ENCODE peak calls at places on chromosome 7, in six cellular contexts. P, I, Q, Y, K and N are unnamed samples.

GRCh38 chr7:26156454-26157365 is 4.7 kb downstream of the NFE2L3 start:
- DNase-seq in P (no peak), I (peak; percentile 11), Q (no peak), Y (no peak), K (no peak), N (no peak)

GRCh38 chr7:18019562-18019961 is 8.1 kb downstream of the PRPS1L1 start:
- DNase-seq in P (no peak), I (peak; percentile 11), Q (no peak), Y (no peak), K (no peak), N (no peak)

GRCh38 chr7:104803931-104804330 is 210.1 kb upstream of the KMT2E start:
- DNase-seq in P (no peak), I (no peak), Q (no peak), Y (no peak), K (no peak), N (no peak)

GRCh38 chr7:121195859-121196588 is 132.8 kb upstream of the WNT16 start:
- DNase-seq in P (no peak), I (no peak), Q (no peak), Y (no peak), K (no peak), N (no peak)

GRCh38 chr7:110898516-110898915 is 192.4 kb upstream of the LRRN3 start:
- DNase-seq in P (no peak), I (no peak), Q (no peak), Y (no peak), K (no peak), N (no peak)

GRCh38 chr7:31948041-31948440 is 122.2 kb downstream of the PDE1C start:
- DNase-seq in P (no peak), I (peak; percentile 79), Q (no peak), Y (no peak), K (no peak), N (no peak)

GRCh38 chr7:31059551-31059950 is 7.4 kb downstream of the ADCYAP1R1 start:
- DNase-seq in P (no peak), I (no peak), Q (peak; percentile 68), Y (no peak), K (no peak), N (no peak)

GRCh38 chr7:100894860-100895700 is 608 bp downstream of the ACHE start:
- DNase-seq in P (no peak), I (no peak), Q (peak; percentile 76), Y (peak; percentile 52), K (no peak), N (peak; percentile 66)

GRCh38 chr7:37344886-37345579 is 103.6 kb downstream of the ELMO1 start:
- DNase-seq in P (no peak), I (no peak), Q (no peak), Y (no peak), K (no peak), N (no peak)

GRCh38 chr7:57176928-57177635 is 44.8 kb upstream of the ZNF479 start:
- DNase-seq in P (no peak), I (no peak), Q (no peak), Y (no peak), K (no peak), N (no peak)

GRCh38 chr7:92925876-92926696 is 89.7 kb upstream of the CDK6 start:
- DNase-seq in P (no peak), I (no peak), Q (no peak), Y (no peak), K (no peak), N (no peak)

GRCh38 chr7:64180989-64181388 is 26.0 kb upstream of the ZNF735 start:
- DNase-seq in P (no peak), I (no peak), Q (no peak), Y (no peak), K (no peak), N (no peak)

GRCh38 chr7:133081119-133081604 is 728 bp downstream of the CHCHD3 start:
- DNase-seq in P (no peak), I (peak; percentile 15), Q (no peak), Y (no peak), K (no peak), N (no peak)

GRCh38 chr7:99324966-99325596 is 617 bp upstream of the ARPC1A start:
- DNase-seq in P (no peak), I (no peak), Q (no peak), Y (no peak), K (no peak), N (no peak)

GRCh38 chr7:120837599-120837998 is 20.3 kb downstream of the TSPAN12 start:
- DNase-seq in P (no peak), I (no peak), Q (no peak), Y (no peak), K (no peak), N (no peak)

GRCh38 chr7:132387596-132387995 is 188.7 kb downstream of the PLXNA4 start:
- DNase-seq in P (no peak), I (no peak), Q (no peak), Y (no peak), K (no peak), N (no peak)

GRCh38 chr7:77182261-77182660 is 17.4 kb downstream of the FGL2 start:
- DNase-seq in P (no peak), I (no peak), Q (no peak), Y (no peak), K (no peak), N (no peak)

GRCh38 chr7:80760292-80760691 is 121.8 kb downstream of the CD36 start:
- DNase-seq in P (no peak), I (no peak), Q (no peak), Y (no peak), K (no peak), N (no peak)

GRCh38 chr7:136009488-136010079 is 32.4 kb upstream of the MTPN start:
- DNase-seq in P (no peak), I (peak; percentile 15), Q (no peak), Y (no peak), K (no peak), N (no peak)

GRCh38 chr7:30459591-30460245 is 18.9 kb downstream of the NOD1 start:
- DNase-seq in P (no peak), I (peak; percentile 61), Q (peak; percentile 93), Y (peak; percentile 32), K (no peak), N (peak; percentile 89)

GRCh38 chr7:21704362-21704761 is 161.5 kb downstream of the DNAH11 start:
- DNase-seq in P (no peak), I (no peak), Q (no peak), Y (no peak), K (no peak), N (no peak)

GRCh38 chr7:132494474-132494873 is 81.8 kb downstream of the PLXNA4 start:
- DNase-seq in P (no peak), I (no peak), Q (no peak), Y (no peak), K (no peak), N (no peak)

GRCh38 chr7:17405786-17406185 is 107.3 kb downstream of the AHR start:
- DNase-seq in P (no peak), I (peak; percentile 62), Q (no peak), Y (no peak), K (no peak), N (no peak)

GRCh38 chr7:90876701-90877100 is 280.6 kb downstream of the CDK14 start:
- DNase-seq in P (no peak), I (no peak), Q (no peak), Y (no peak), K (no peak), N (no peak)

GRCh38 chr7:112056409-112056808 is 149.8 kb downstream of the DOCK4 start:
- DNase-seq in P (no peak), I (peak; percentile 48), Q (no peak), Y (no peak), K (no peak), N (no peak)

GRCh38 chr7:97845622-97846203 is 26.5 kb downstream of the ASNS start:
- DNase-seq in P (no peak), I (peak; percentile 16), Q (no peak), Y (no peak), K (no peak), N (no peak)

GRCh38 chr7:49403844-49404243 is 369.6 kb upstream of the VWC2 start:
- DNase-seq in P (peak; percentile 19), I (no peak), Q (no peak), Y (no peak), K (no peak), N (no peak)

GRCh38 chr7:96034940-96035727 is 262.8 kb downstream of the DYNC1I1 start:
- DNase-seq in P (no peak), I (no peak), Q (no peak), Y (no peak), K (no peak), N (no peak)

GRCh38 chr7:155183655-155184054 is 113.5 kb downstream of the HTR5A start:
- DNase-seq in P (no peak), I (no peak), Q (no peak), Y (no peak), K (no peak), N (no peak)

GRCh38 chr7:150685219-150686029 is at the start of gene GIMAP2:
- DNase-seq in P (no peak), I (no peak), Q (no peak), Y (no peak), K (no peak), N (no peak)
- TF ChIP-seq POLR2A in P (no peak), I (no peak), Q (no peak), Y (no peak), K (no peak), N (no peak)

GRCh38 chr7:4667776-4668509 is 14.2 kb upstream of the FOXK1 start:
- DNase-seq in P (no peak), I (no peak), Q (peak; percentile 44), Y (no peak), K (no peak), N (no peak)
- H3K4me3 ChIP-seq in P (no peak overlapping the region), I (no peak overlapping the region), Q (no peak overlapping the region), Y (no peak overlapping the region), K (no peak overlapping the region), N (no peak overlapping the region)

GRCh38 chr7:47949703-47950102 is 1.4 kb upstream of the PKD1L1 start:
- DNase-seq in P (no peak), I (no peak), Q (no peak), Y (no peak), K (no peak), N (no peak)

GRCh38 chr7:47945261-47946015 is 2.8 kb downstream of the PKD1L1 start:
- DNase-seq in P (peak; percentile 56), I (peak; percentile 62), Q (peak; percentile 80), Y (peak; percentile 79), K (no peak), N (peak; percentile 72)

GRCh38 chr7:47946581-47947354 is 1.5 kb downstream of the PKD1L1 start:
- DNase-seq in P (no peak), I (no peak), Q (no peak), Y (no peak), K (no peak), N (no peak)

GRCh38 chr7:47948096-47948790 is at the start of gene PKD1L1:
- DNase-seq in P (no peak), I (no peak), Q (no peak), Y (no peak), K (no peak), N (no peak)

GRCh38 chr7:47947355-47947749 is 914 bp downstream of the PKD1L1 start:
- DNase-seq in P (no peak), I (no peak), Q (no peak), Y (no peak), K (no peak), N (no peak)
- TF ChIP-seq POLR2A in P (no peak), I (no peak), Q (no peak), Y (no peak), K (no peak), N (no peak)

GRCh38 chr7:70726294-70726693 is 405.6 kb upstream of the GALNT17 start:
- DNase-seq in P (no peak), I (no peak), Q (no peak), Y (no peak), K (no peak), N (no peak)
- H3K4me3 ChIP-seq in P (no peak overlapping the region), I (no peak overlapping the region), Q (no peak overlapping the region), Y (no peak overlapping the region), K (no peak overlapping the region), N (no peak overlapping the region)

GRCh38 chr7:44633254-44634186 is 27.1 kb downstream of the OGDH start:
- DNase-seq in P (peak; percentile 77), I (no peak), Q (peak; percentile 88), Y (peak; percentile 91), K (no peak), N (peak; percentile 80)
- TF ChIP-seq POLR2A in P (no peak), I (no peak), Q (no peak), Y (no peak), K (no peak), N (no peak)